ENCODE peak calls at places on chromosomes 4 and X, in eight cellular contexts. X is HCT116, C is SK-N-SH, D is GM23338, K is spleen, M is H1, F is breast epithelium, I is transverse colon. U is an unnamed sample.
A peak's percentile ranks its signal among the peaks of the same experiment; 100 is the strongest.

GRCh38 chr4:121408-122084 is 2.8 kb upstream of the ZNF718 start:
- DNase-seq in I (no peak), M (peak; percentile 6), D (no peak), F (no peak), C (no peak), K (no peak), X (no peak), U (no peak)

GRCh38 chr4:146957252-146957651 is 11.6 kb upstream of the TTC29 start:
- DNase-seq in F (no peak), D (no peak), X (no peak), M (no peak), I (no peak), K (no peak), C (no peak), U (no peak)

GRCh38 chrX:107449490-107450175 is at the start of gene FRMPD3:
- DNase-seq in K (no peak), D (peak; percentile 40), C (peak; percentile 65), X (no peak), M (no peak), F (no peak), I (no peak), U (no peak)

GRCh38 chr4:157887316-157887715 is 285.5 kb downstream of the GASK1B start:
- DNase-seq in I (no peak), D (no peak), X (no peak), F (no peak), M (no peak), C (no peak), K (no peak), U (no peak)

GRCh38 chr4:123749408-123749807 is 352.8 kb downstream of the SPRY1 start:
- DNase-seq in F (no peak), M (no peak), D (no peak), C (no peak), I (no peak), K (peak; percentile 74), X (no peak), U (no peak)

GRCh38 chr4:74394476-74395136 is 29.7 kb downstream of the EREG start:
- DNase-seq in C (no peak), I (peak; percentile 28), K (no peak), F (no peak), X (peak; percentile 82), M (no peak), D (no peak), U (no peak)

GRCh38 chr4:1684756-1685603 is 867 bp upstream of the FAM53A start:
- DNase-seq in I (peak; percentile 32), M (no peak), F (no peak), D (no peak), C (no peak), X (no peak), K (peak; percentile 84), U (no peak)

GRCh38 chr4:184807261-184807660 is 18.5 kb downstream of the ACSL1 start:
- DNase-seq in M (no peak), D (no peak), I (no peak), X (no peak), K (no peak), F (no peak), C (no peak), U (peak; percentile 77)

GRCh38 chr4:181264908-181265307 is 978.3 kb upstream of the TENM3 start:
- DNase-seq in F (no peak), K (no peak), D (peak; percentile 49), M (no peak), I (no peak), C (no peak), X (no peak), U (no peak)

GRCh38 chrX:8404443-8404842 is 60.2 kb upstream of the VCX3B start:
- DNase-seq in I (no peak), K (no peak), D (no peak), X (no peak), C (no peak), M (no peak), F (no peak), U (peak; percentile 42)

GRCh38 chrX:153722704-153723350 is 1.4 kb downstream of the BCAP31 start:
- DNase-seq in K (peak; percentile 76), C (no peak), M (no peak), D (no peak), F (no peak), I (peak; percentile 24), X (no peak), U (peak; percentile 13)

GRCh38 chrX:84188320-84188834 is 378 bp upstream of the RPS6KA6 start:
- DNase-seq in D (peak; percentile 61), M (peak; percentile 53), F (peak; percentile 50), K (no peak), C (peak; percentile 82), X (no peak), I (peak; percentile 55), U (peak; percentile 51)

GRCh38 chr4:3384771-3385701 is 56.7 kb upstream of the HGFAC start:
- DNase-seq in F (no peak), M (peak; percentile 46), C (no peak), D (no peak), I (peak; percentile 41), K (peak; percentile 87), X (no peak), U (peak; percentile 87)

GRCh38 chr4:144611850-144612249 is 34.1 kb upstream of the HHIP start:
- DNase-seq in C (peak; percentile 25), K (no peak), X (peak; percentile 26), I (peak; percentile 9), D (peak; percentile 68), M (peak; percentile 52), F (no peak), U (no peak)

GRCh38 chr4:174657472-174657871 is 135.2 kb upstream of the HPGD start:
- DNase-seq in I (no peak), M (no peak), F (no peak), D (no peak), C (no peak), X (no peak), K (no peak), U (no peak)

GRCh38 chr4:118967393-118967792 is 78.7 kb downstream of the SYNPO2 start:
- DNase-seq in F (no peak), M (no peak), X (no peak), D (no peak), K (no peak), C (no peak), I (no peak), U (no peak)

DNA sequence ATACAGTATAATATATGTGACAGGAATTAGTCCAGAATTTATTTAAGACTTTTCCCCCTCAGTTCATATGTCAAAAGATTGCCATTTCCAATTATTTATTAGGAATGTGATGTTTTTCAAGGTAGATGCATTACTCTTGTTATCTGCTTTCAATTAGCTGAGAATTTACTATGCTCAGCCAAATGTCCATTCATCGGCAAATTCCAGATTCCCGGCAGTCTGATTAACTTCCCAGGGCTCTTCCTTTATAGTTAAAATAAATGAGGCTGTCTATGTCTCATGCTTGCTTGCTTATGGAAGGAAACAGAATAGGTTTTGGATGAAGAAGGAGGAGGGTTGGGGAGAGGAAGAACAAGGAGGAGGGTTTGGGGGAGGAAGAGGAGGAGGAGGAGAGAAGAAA is 115.6 kb upstream of the NDP start:
- DNase-seq in X (no peak), F (no peak), K (no peak), I (no peak), M (no peak), C (no peak), D (no peak), U (no peak)
- H3K4me3 ChIP-seq in X (no peak overlapping the region), F (no peak overlapping the region), K (no peak overlapping the region), I (no peak overlapping the region), M (no peak overlapping the region), C (no peak overlapping the region), D (no peak overlapping the region), U (no peak overlapping the region)

GRCh38 chr4:8355864-8356565 is 84.5 kb downstream of the ACOX3 start:
- DNase-seq in C (no peak), I (no peak), F (peak; percentile 20), K (no peak), M (no peak), D (no peak), X (no peak), U (peak; percentile 46)
- TF ChIP-seq POLR2AphosphoS5 in C (no peak), I (no peak), F (no peak), K (no peak), M (no peak), D (no peak), X (no peak), U (peak; percentile 16)

DNA sequence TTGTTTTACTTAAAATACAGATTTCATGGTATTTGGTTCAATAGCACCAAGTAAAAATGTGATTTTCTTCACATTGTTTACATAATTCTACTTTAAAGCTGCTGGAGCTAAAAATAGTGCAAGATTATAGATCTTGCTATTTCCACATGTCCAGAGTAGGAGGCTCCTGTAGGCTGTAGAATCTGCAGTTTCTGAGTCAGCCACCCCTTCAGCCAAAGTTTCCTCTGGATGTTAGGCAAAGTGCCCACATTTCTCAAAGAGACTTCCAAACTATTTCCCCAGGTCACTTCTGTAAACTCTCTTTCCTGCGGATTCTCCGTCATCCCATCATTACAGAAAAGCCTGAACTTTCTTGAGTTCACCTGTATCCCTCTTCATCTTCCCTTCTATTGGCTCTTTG is 342.5 kb upstream of the FSTL5 start:
- DNase-seq in K (no peak), M (no peak), X (no peak), F (no peak), I (no peak), C (no peak), D (no peak), U (no peak)
- H3K4me3 ChIP-seq in K (no peak overlapping the region), M (no peak overlapping the region), X (no peak overlapping the region), F (no peak overlapping the region), I (no peak overlapping the region), C (no peak overlapping the region), D (no peak overlapping the region), U (no peak overlapping the region)

GRCh38 chr4:11393551-11393950 is 35.1 kb downstream of the HS3ST1 start:
- DNase-seq in X (no peak), D (no peak), K (no peak), F (no peak), C (no peak), I (no peak), M (no peak), U (no peak)

GRCh38 chr4:11397146-11397545 is 31.5 kb downstream of the HS3ST1 start:
- DNase-seq in X (peak; percentile 36), M (no peak), D (no peak), K (no peak), F (no peak), C (no peak), I (no peak), U (no peak)

GRCh38 chr4:11402192-11402591 is 26.5 kb downstream of the HS3ST1 start:
- DNase-seq in M (no peak), K (no peak), C (no peak), X (no peak), I (no peak), D (no peak), F (no peak), U (no peak)

GRCh38 chr4:11399461-11399971 is 29.2 kb downstream of the HS3ST1 start:
- DNase-seq in I (no peak), X (no peak), K (no peak), C (no peak), D (no peak), F (no peak), M (no peak), U (no peak)

DNA sequence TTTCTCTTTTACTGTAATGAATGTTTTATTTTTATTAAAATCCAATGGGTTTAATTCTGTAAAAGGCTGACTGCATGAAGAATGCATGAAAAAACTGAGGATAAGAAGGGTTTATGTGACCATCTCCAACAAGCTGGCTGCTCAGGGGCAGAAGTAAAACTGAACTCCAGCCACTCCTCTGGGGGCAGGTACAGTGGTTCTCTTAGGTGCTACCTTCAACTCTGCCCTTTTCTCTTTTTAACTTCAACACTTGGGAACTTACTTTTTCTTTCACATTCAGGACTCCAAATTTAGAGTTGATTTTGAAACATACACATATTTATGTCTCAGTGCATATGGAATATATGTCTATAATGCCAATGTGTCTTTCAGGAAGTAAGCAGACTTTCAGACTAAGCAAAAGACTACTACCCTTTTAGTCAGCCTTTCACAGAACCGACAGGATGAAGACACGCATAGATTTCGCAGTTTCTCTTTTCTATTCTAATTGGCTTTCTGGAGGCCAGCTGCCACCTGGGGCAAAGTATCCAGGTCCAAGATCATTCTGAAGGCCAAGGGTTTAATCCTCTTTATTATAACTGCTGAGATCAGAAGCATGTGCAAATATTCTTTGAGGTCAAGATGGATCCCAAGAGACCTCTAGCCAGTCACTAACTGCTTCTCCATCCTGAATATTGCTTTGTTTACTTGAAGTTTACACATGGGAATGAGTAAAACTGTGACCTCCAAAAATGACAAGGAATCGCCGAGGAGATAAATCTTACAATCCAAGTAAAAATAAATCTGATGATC is 30.7 kb downstream of the HS3ST1 start:
- DNase-seq in M (no peak), K (no peak), D (no peak), X (no peak), C (no peak), I (no peak), F (no peak), U (no peak)
- TF ChIP-seq POLR2AphosphoS5 in M (no peak), K (no peak), D (no peak), X (no peak), C (no peak), I (no peak), F (no peak), U (no peak)

U was measured in prostate gland.